ENCODE peak calls at places on chromosomes 3 and 15, in nine cellular contexts. S is tibial artery, X is tibial nerve, T is HCT116, L is NT2/D1, M is left ventricle myocardium inferior, D is uterus, N is GM23248, K is heart right ventricle. W is an unnamed sample. For H3K27me3, the result is how much of the 10 kb centered on the place peaks cover.

GRCh38 chr3:63809607-63810006 is 9.5 kb upstream of the C3orf49 start:
- DNase-seq in D (no peak), S (no peak), T (no peak), X (no peak), K (no peak), L (no peak), M (no peak), N (peak), W (peak)

GRCh38 chr3:188720636-188721035 is 451.1 kb upstream of the TPRG1 start:
- DNase-seq in M (no peak), K (no peak), S (no peak), N (peak), X (no peak), T (no peak), D (no peak), L (no peak), W (no peak)

GRCh38 chr3:47315069-47315647 is 32.4 kb downstream of the KLHL18 start:
- DNase-seq in T (no peak), D (no peak), S (no peak), K (no peak), L (no peak), N (peak), M (peak), X (peak), W (peak)

GRCh38 chr3:57805674-57806073 is 49.6 kb downstream of the SLMAP start:
- DNase-seq in T (peak), X (no peak), D (no peak), S (no peak), M (no peak), K (no peak), L (peak), N (peak), W (no peak)

GRCh38 chr3:16888785-16889607 is 4.2 kb downstream of the PLCL2 start:
- DNase-seq in M (no peak), L (no peak), T (no peak), K (no peak), X (no peak), S (no peak), D (no peak), N (no peak), W (no peak)

GRCh38 chr15:82040395-82040794 is 5.4 kb downstream of the MEX3B start:
- DNase-seq in X (no peak), T (no peak), S (no peak), N (no peak), M (no peak), D (no peak), L (no peak), K (no peak), W (no peak)

GRCh38 chr3:45779746-45780735 is 16.3 kb downstream of the SLC6A20 start:
- DNase-seq in X (no peak), N (no peak), D (no peak), L (no peak), K (no peak), M (no peak), T (no peak), S (no peak), W (no peak)

GRCh38 chr3:58034738-58035511 is 26.7 kb downstream of the FLNB start:
- DNase-seq in X (no peak), N (no peak), T (no peak), M (no peak), S (no peak), D (no peak), L (no peak), K (no peak), W (no peak)

GRCh38 chr15:41116872-41117242 is 777 bp upstream of the INO80 start:
- DNase-seq in N (no peak), T (no peak), L (no peak), D (no peak), X (no peak), K (no peak), M (no peak), S (no peak), W (no peak)

GRCh38 chr3:79018671-79019136 is 749.1 kb downstream of the ROBO1 start:
- DNase-seq in D (peak), S (peak), X (peak), N (peak), M (peak), K (peak), L (no peak), T (no peak), W (peak)

GRCh38 chr15:89818287-89818686 is 3.6 kb upstream of the ANPEP start:
- DNase-seq in D (no peak), S (no peak), L (no peak), M (no peak), N (no peak), T (no peak), K (no peak), X (no peak), W (no peak)

GRCh38 chr15:74957301-74958035 is 896 bp upstream of the RPP25 start:
- DNase-seq in D (peak), L (no peak), X (no peak), M (peak), S (peak), N (peak), K (no peak), T (no peak), W (peak)

GRCh38 chr15:90184786-90185704 is 16.1 kb upstream of the SEMA4B start:
- DNase-seq in T (no peak), D (peak), K (peak), L (no peak), S (peak), N (peak), M (peak), X (peak), W (peak)

GRCh38 chr3:78969483-78969882 is 798.3 kb downstream of the ROBO1 start:
- DNase-seq in D (no peak), S (no peak), N (peak), K (no peak), L (no peak), T (no peak), X (no peak), M (no peak), W (peak)

GRCh38 chr3:158991146-158991705 is 189.4 kb downstream of the MFSD1 start:
- DNase-seq in N (no peak), L (peak), K (no peak), S (no peak), D (no peak), X (no peak), M (no peak), T (no peak), W (no peak)

GRCh38 chr15:93203036-93203435 is 114.0 kb upstream of the RGMA start:
- DNase-seq in L (no peak), M (no peak), D (no peak), K (no peak), S (no peak), N (no peak), T (no peak), X (no peak), W (no peak)

GRCh38 chr15:90979582-90979981 is 14.8 kb downstream of the PRC1 start:
- DNase-seq in T (no peak), X (no peak), D (no peak), K (no peak), M (no peak), N (peak), S (no peak), L (no peak), W (no peak)

GRCh38 chr15:63191895-63192603 is 2.6 kb downstream of the RAB8B start:
- DNase-seq in X (no peak), N (no peak), T (no peak), K (no peak), S (no peak), M (no peak), D (no peak), L (no peak), W (no peak)

GRCh38 chr3:40332684-40333083 is 23.2 kb downstream of the EIF1B start:
- DNase-seq in D (no peak), X (no peak), L (no peak), M (no peak), S (no peak), N (no peak), T (no peak), K (no peak), W (no peak)

GRCh38 chr15:65460948-65461347 is 38.2 kb upstream of the IGDCC4 start:
- DNase-seq in M (no peak), S (no peak), T (no peak), X (no peak), N (peak), D (no peak), L (no peak), K (no peak), W (peak)

GRCh38 chr3:87468938-87469337 is 192.6 kb upstream of the POU1F1 start:
- DNase-seq in M (no peak), N (peak), X (no peak), T (no peak), D (no peak), L (no peak), K (no peak), S (no peak), W (no peak)

GRCh38 chr3:192827208-192827607 is 90.4 kb downstream of the MB21D2 start:
- DNase-seq in K (no peak), M (no peak), X (no peak), T (no peak), L (no peak), S (no peak), D (no peak), N (peak), W (no peak)

GRCh38 chr3:15934389-15935195 is 136.8 kb upstream of the ANKRD28 start:
- DNase-seq in T (no peak), N (no peak), X (no peak), S (no peak), K (no peak), M (no peak), L (no peak), D (no peak), W (no peak)

GRCh38 chr3:101675709-101676218 is 1.2 kb downstream of the ZBTB11 start:
- DNase-seq in D (peak), L (no peak), S (no peak), K (peak), T (no peak), N (no peak), M (no peak), X (peak), W (no peak)

GRCh38 chr3:197186887-197187588 is 111.4 kb downstream of the DLG1 start:
- DNase-seq in S (no peak), K (no peak), T (peak), N (peak), D (peak), X (peak), M (no peak), L (no peak), W (peak)

GRCh38 chr3:98893740-98894139 is 7.8 kb downstream of the DCBLD2 start:
- DNase-seq in T (no peak), K (no peak), S (no peak), N (peak), D (no peak), M (no peak), L (no peak), X (no peak), W (peak)

GRCh38 chr3:37604336-37604833 is 257.3 kb upstream of the CTDSPL start:
- DNase-seq in K (no peak), D (no peak), X (no peak), T (no peak), M (no peak), N (no peak), L (no peak), S (no peak), W (no peak)
- H3K27me3 ChIP-seq in K (under half), D (under half), X (under half), T (under half), M (under half), N (under half), L (under half), S (under half), W (under half)

DNA sequence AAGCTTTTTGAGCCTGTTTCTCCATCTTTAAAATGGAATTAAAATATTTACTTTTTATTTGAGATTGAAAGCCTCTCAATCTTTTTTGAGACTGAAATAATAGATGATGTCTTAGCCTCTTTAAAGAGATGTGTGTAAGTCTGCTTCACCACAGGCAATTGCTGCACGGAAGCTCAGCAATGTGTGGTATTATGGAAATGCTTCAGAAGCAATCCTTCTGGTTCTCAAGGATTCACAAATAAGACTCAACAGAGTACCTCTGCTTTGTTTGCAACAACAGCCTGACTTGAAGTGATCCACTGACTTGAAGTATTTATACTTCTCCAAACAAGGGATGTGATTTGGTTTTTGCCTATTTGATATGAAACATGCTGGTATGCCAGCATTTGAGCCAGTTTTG is 332.0 kb upstream of the RASGRP1 start:
- DNase-seq in X (no peak), K (no peak), T (no peak), N (no peak), S (no peak), D (no peak), L (no peak), M (no peak), W (no peak)
- H3K27me3 ChIP-seq in X (under half), K (under half), T (under half), N (under half), S (under half), D (under half), L (under half), M (under half), W (under half)

GRCh38 chr3:181719298-181719859 is 7.7 kb downstream of the SOX2 start:
- DNase-seq in D (no peak), M (no peak), S (no peak), L (no peak), N (no peak), K (no peak), X (no peak), T (no peak), W (no peak)

GRCh38 chr3:181720281-181720680 is 8.6 kb downstream of the SOX2 start:
- DNase-seq in T (no peak), N (no peak), X (no peak), K (no peak), L (no peak), M (no peak), S (no peak), D (no peak), W (no peak)

GRCh38 chr3:181716916-181717315 is 5.2 kb downstream of the SOX2 start:
- DNase-seq in S (no peak), M (no peak), X (no peak), L (no peak), N (no peak), T (no peak), D (no peak), K (no peak), W (peak)

GRCh38 chr3:181717505-181717904 is 5.8 kb downstream of the SOX2 start:
- DNase-seq in S (no peak), X (no peak), D (no peak), K (no peak), T (no peak), L (no peak), N (no peak), M (no peak), W (no peak)

DNA sequence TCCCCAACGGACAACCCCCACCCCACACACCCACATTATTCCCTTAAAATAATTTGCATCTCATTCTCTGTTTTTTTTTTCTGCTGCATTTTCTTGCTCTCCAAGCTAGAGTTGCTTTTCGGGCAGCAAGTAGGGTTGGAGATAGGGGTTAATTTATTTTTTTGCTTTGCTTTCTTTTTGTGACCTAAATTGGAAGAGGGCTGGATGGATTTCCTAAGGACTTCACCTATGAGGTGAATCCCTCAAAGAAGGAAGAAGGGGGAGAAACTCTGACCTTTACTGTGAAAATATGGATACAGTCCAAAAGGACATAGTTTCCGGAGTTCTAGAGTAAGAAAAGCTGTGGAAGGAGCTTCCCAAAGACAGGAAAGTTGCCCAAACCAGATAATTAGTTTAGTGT is 6.7 kb downstream of the SOX2 start:
- DNase-seq in N (no peak), M (no peak), K (no peak), T (no peak), X (no peak), L (no peak), D (no peak), S (no peak), W (no peak)
- H3K27me3 ChIP-seq in N (half or more), M (half or more), K (under half), T (under half), X (half or more), L (under half), D (half or more), S (under half), W (under half)

DNA sequence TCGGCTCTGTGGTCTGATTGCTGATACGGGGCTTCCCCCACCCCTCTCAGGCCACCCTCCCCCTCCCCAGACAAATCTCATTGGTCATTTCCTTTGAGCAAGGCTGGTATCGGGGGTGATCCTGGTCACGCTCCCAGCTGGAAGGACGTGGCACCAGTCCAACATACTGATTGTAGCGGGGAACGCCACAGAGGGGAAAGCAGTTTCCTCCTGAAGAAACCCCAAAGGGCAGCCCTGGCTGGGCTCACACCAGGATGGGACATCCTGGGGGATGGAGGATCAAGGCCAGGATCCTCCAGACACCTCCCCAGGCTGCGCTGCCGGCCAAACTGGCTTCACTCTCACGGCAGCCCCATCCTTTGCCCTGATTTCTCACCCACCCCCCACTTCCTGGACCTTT is 36.6 kb downstream of the MUC20 start:
- DNase-seq in D (no peak), S (peak), X (no peak), N (no peak), L (no peak), T (no peak), M (no peak), K (no peak), W (no peak)
- H3K27me3 ChIP-seq in D (under half), S (under half), X (under half), N (under half), L (under half), T (under half), M (half or more), K (under half), W (under half)

DNA sequence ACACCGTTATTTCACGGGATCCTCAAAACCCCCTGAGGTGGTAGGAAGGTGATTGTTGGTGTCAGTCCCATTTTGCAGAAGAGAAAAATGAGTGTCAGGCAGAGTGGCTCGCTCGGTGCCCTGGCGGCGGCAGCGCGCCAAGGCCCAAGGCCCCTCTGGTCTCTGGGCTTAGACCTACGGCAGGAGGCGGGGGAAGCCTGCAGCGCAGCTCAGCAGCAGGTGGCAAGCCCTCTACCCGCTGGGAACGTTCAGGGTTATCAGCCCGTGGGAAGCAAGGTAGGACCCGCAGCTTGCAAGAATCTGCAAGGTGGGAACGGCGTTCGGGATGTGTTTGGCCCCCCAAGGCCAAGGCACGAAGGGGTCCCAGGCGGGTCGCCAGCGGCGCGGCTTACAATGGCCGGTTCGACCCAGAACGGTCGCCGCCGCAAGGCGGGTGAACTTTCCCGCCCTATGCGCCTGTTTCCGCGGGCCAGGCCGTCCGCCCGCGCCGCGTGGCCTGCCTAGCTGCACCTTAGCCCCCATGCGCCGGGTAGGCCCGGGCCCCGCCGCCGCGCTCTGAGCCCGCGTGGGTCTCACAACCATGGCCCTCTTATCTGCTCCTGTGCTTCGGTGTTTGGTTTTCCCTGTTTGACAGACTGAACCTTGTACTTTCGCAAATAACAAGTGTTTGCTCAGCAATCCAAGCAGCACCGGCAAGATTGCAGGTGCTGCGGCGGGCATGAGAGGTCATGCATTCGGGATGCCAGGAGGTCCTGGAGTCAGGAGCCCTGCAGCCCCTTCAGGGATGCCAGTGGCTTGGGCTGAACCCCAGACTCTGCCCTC is 39.7 kb downstream of the CCNL1 start:
- DNase-seq in S (no peak), X (no peak), K (no peak), L (no peak), D (no peak), N (no peak), T (no peak), M (no peak), W (no peak)
- H3K27me3 ChIP-seq in S (under half), X (under half), K (under half), L (under half), D (under half), N (under half), T (under half), M (under half), W (under half)

DNA sequence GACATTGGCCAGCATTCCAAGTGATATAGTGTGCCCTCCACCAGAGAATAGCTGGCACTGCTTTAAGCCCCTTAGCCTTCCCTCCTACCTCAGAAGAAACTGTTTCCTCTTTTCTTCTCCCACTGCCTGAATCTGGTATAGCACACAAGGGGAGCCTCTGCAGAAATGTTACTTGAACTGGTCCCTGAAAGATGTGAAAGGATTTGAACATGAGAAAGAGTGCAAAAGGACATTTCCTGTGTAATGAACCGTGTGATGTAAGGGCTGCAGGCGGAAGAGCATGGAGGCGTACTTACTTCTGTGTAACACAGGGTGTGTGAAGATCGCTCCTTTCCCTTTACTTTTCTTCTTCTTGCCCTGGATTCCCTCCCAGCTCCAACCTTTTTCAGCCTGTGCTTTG is 8.3 kb downstream of the TMOD3 start:
- DNase-seq in X (no peak), M (no peak), K (no peak), D (no peak), T (no peak), L (no peak), N (no peak), S (no peak), W (peak)
- H3K27me3 ChIP-seq in X (under half), M (under half), K (under half), D (under half), T (under half), L (under half), N (under half), S (under half), W (under half)

GRCh38 chr15:57887825-57888224 is 177.7 kb downstream of the ALDH1A2 start:
- DNase-seq in M (no peak), N (no peak), L (no peak), T (no peak), S (no peak), K (no peak), D (no peak), X (no peak), W (no peak)

GRCh38 chr15:57878573-57878972 is 172.1 kb downstream of the POLR2M start:
- DNase-seq in S (no peak), X (no peak), L (no peak), M (no peak), N (peak), T (peak), K (no peak), D (no peak), W (no peak)

GRCh38 chr15:57881361-57881760 is 174.8 kb downstream of the POLR2M start:
- DNase-seq in S (no peak), N (peak), T (no peak), M (no peak), D (no peak), K (no peak), X (no peak), L (no peak), W (no peak)

GRCh38 chr15:57885435-57885834 is 178.9 kb downstream of the POLR2M start:
- DNase-seq in S (no peak), D (no peak), L (no peak), N (no peak), K (no peak), X (no peak), T (no peak), M (no peak), W (no peak)

DNA sequence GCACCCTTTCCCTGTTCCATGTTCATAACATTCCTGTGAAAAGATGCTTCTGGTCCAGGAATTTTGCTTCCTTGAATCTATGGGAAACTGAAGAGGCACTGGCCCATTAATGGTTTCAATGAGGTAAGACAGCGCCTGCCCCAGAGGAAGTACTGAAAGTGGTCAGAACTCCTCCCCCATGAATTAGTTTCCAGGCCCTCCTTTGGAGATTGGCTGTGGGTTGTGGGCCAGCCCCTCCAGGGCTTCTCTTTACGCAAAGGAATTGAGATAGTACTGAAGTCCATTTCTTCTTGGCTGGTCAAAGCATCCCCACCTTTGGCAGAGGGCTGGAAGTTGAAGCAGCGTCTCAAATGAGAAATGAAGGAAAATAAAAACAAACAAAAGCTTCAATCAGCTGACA is 175.5 kb downstream of the POLR2M start:
- DNase-seq in M (no peak), D (no peak), X (no peak), T (no peak), N (no peak), S (no peak), L (no peak), K (no peak), W (no peak)
- H3K27me3 ChIP-seq in M (under half), D (under half), X (under half), T (under half), N (under half), S (under half), L (under half), K (under half), W (under half)